ENCODE peak calls at places on chromosomes 2 and 18, in ten cellular contexts. One of them, this sample, is unnamed.

GRCh38 chr18:13726972-13727331 is 479 bp downstream of the RNMT start:
- DNase-seq in ovary: peak
- DNase-seq in adrenal gland: peak
- DNase-seq in HCT116: no peak
- DNase-seq in A549: peak
- DNase-seq in body of pancreas: peak
- DNase-seq in thyroid gland: peak
- DNase-seq in lower leg skin: peak
- DNase-seq in IMR-90: peak
- DNase-seq in tibial nerve: no peak
- DNase-seq in this sample: peak

GRCh38 chr18:8501044-8501443 is 108.2 kb upstream of the RAB12 start:
- DNase-seq in ovary: no peak
- DNase-seq in adrenal gland: no peak
- DNase-seq in HCT116: no peak
- DNase-seq in A549: no peak
- DNase-seq in body of pancreas: no peak
- DNase-seq in thyroid gland: peak
- DNase-seq in lower leg skin: no peak
- DNase-seq in IMR-90: no peak
- DNase-seq in tibial nerve: no peak
- DNase-seq in this sample: no peak

GRCh38 chr2:100137318-100137717 is 5.1 kb downstream of the AFF3 start:
- DNase-seq in ovary: no peak
- DNase-seq in adrenal gland: no peak
- DNase-seq in HCT116: no peak
- DNase-seq in A549: no peak
- DNase-seq in body of pancreas: no peak
- DNase-seq in thyroid gland: no peak
- DNase-seq in lower leg skin: no peak
- DNase-seq in IMR-90: no peak
- DNase-seq in tibial nerve: no peak
- DNase-seq in this sample: no peak

GRCh38 chr2:23926289-23926749 is 604 bp downstream of the ATAD2B start:
- DNase-seq in ovary: peak
- DNase-seq in adrenal gland: peak
- DNase-seq in HCT116: no peak
- DNase-seq in A549: peak
- DNase-seq in body of pancreas: peak
- DNase-seq in thyroid gland: peak
- DNase-seq in lower leg skin: peak
- DNase-seq in IMR-90: no peak
- DNase-seq in tibial nerve: no peak
- DNase-seq in this sample: no peak

GRCh38 chr2:170005702-170006101 is 172.2 kb upstream of the MYO3B start:
- DNase-seq in ovary: no peak
- DNase-seq in adrenal gland: no peak
- DNase-seq in HCT116: no peak
- DNase-seq in A549: no peak
- DNase-seq in body of pancreas: no peak
- DNase-seq in thyroid gland: no peak
- DNase-seq in lower leg skin: no peak
- DNase-seq in IMR-90: no peak
- DNase-seq in tibial nerve: no peak
- DNase-seq in this sample: no peak

GRCh38 chr2:185833864-185834263 is 95.3 kb downstream of the FSIP2 start:
- DNase-seq in ovary: no peak
- DNase-seq in adrenal gland: no peak
- DNase-seq in HCT116: no peak
- DNase-seq in A549: no peak
- DNase-seq in body of pancreas: no peak
- DNase-seq in thyroid gland: no peak
- DNase-seq in lower leg skin: no peak
- DNase-seq in IMR-90: no peak
- DNase-seq in tibial nerve: no peak
- DNase-seq in this sample: no peak

GRCh38 chr2:172461591-172462392 is 34.4 kb downstream of the ITGA6 start:
- DNase-seq in ovary: peak
- DNase-seq in adrenal gland: peak
- DNase-seq in HCT116: no peak
- DNase-seq in A549: peak
- DNase-seq in body of pancreas: peak
- DNase-seq in thyroid gland: peak
- DNase-seq in lower leg skin: no peak
- DNase-seq in IMR-90: peak
- DNase-seq in tibial nerve: no peak
- DNase-seq in this sample: no peak

GRCh38 chr18:78239090-78239457 is 740.5 kb upstream of the SALL3 start:
- DNase-seq in ovary: no peak
- DNase-seq in adrenal gland: no peak
- DNase-seq in HCT116: no peak
- DNase-seq in A549: no peak
- DNase-seq in body of pancreas: no peak
- DNase-seq in thyroid gland: no peak
- DNase-seq in lower leg skin: no peak
- DNase-seq in IMR-90: no peak
- DNase-seq in tibial nerve: no peak
- DNase-seq in this sample: no peak

GRCh38 chr18:1436199-1436598 is 531.5 kb downstream of the ADCYAP1 start:
- DNase-seq in ovary: no peak
- DNase-seq in adrenal gland: no peak
- DNase-seq in HCT116: no peak
- DNase-seq in A549: no peak
- DNase-seq in body of pancreas: no peak
- DNase-seq in thyroid gland: no peak
- DNase-seq in lower leg skin: no peak
- DNase-seq in IMR-90: no peak
- DNase-seq in tibial nerve: no peak
- DNase-seq in this sample: no peak

GRCh38 chr18:22466608-22467390 is 49.1 kb upstream of the CTAGE1 start:
- DNase-seq in ovary: no peak
- DNase-seq in adrenal gland: no peak
- DNase-seq in HCT116: peak
- DNase-seq in A549: peak
- DNase-seq in body of pancreas: no peak
- DNase-seq in thyroid gland: peak
- DNase-seq in lower leg skin: no peak
- DNase-seq in IMR-90: peak
- DNase-seq in tibial nerve: no peak
- DNase-seq in this sample: no peak

GRCh38 chr2:75604479-75604878 is 42.1 kb upstream of the MRPL19 start:
- DNase-seq in ovary: no peak
- DNase-seq in adrenal gland: no peak
- DNase-seq in HCT116: no peak
- DNase-seq in A549: no peak
- DNase-seq in body of pancreas: no peak
- DNase-seq in thyroid gland: peak
- DNase-seq in lower leg skin: no peak
- DNase-seq in IMR-90: peak
- DNase-seq in tibial nerve: no peak
- DNase-seq in this sample: no peak

GRCh38 chr2:20077411-20077940 is 26.0 kb upstream of the LAPTM4A start:
- DNase-seq in ovary: no peak
- DNase-seq in adrenal gland: no peak
- DNase-seq in HCT116: no peak
- DNase-seq in A549: no peak
- DNase-seq in body of pancreas: no peak
- DNase-seq in thyroid gland: no peak
- DNase-seq in lower leg skin: no peak
- DNase-seq in IMR-90: no peak
- DNase-seq in tibial nerve: no peak
- DNase-seq in this sample: no peak

DNA sequence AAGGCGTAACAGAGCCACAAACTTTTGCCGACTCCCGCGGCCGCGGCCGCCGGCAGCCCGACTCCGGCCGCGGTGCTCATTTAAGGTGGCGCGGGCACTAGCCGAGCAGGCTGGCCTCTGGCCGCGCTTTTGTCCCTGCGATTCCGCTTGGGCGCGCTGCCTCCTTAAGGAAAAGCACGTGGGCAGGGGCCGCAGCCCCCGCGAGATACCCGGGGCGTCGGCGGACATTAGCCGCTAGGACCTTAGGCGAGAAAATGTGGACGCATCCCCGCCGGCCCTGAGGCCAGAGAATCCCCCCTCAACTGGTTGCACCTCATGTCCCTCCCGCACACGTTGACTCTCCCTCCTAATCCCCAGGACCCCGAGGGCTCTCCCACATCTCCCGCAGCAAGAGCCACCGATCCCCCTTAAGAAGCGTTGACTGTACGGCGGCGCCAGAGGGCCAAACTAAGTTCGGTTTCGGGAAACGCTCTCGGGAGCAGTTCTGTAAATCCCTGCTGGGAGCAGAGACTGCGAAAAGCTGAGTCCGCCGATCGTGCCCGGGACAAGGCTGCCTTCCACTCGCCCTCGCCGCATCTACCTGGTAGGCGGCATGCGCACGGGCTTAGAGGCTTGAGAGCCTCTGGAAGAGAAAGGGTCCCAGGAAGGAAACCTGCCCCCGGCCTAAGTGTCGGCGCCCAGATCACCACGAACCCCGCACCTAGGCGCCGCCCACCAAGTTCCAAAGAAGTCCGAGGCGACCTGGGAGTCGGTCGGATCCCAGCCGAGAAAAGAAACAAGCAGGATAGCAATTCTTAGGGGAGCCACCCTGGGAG is 1.8 kb upstream of the SATB2 start:
- DNase-seq in ovary: peak
- DNase-seq in adrenal gland: peak
- DNase-seq in HCT116: peak
- DNase-seq in A549: peak
- DNase-seq in body of pancreas: peak
- DNase-seq in thyroid gland: peak
- DNase-seq in lower leg skin: peak
- DNase-seq in IMR-90: peak
- DNase-seq in tibial nerve: peak
- DNase-seq in this sample: peak
- TF ChIP-seq POLR2A in ovary: no peak
- TF ChIP-seq POLR2A in adrenal gland: no peak
- TF ChIP-seq POLR2A in HCT116: no peak
- TF ChIP-seq POLR2A in A549: peak
- TF ChIP-seq POLR2A in body of pancreas: no peak
- TF ChIP-seq POLR2A in thyroid gland: no peak
- TF ChIP-seq POLR2A in lower leg skin: no peak
- TF ChIP-seq POLR2A in IMR-90: no peak
- TF ChIP-seq POLR2A in tibial nerve: no peak
- TF ChIP-seq POLR2A in this sample: peak

GRCh38 chr2:131488306-131489205 is 3.6 kb downstream of the MZT2A start:
- DNase-seq in ovary: no peak
- DNase-seq in adrenal gland: no peak
- DNase-seq in HCT116: no peak
- DNase-seq in A549: no peak
- DNase-seq in body of pancreas: no peak
- DNase-seq in thyroid gland: peak
- DNase-seq in lower leg skin: no peak
- DNase-seq in IMR-90: no peak
- DNase-seq in tibial nerve: no peak
- DNase-seq in this sample: no peak

GRCh38 chr2:131493199-131494018 is 1.2 kb upstream of the MZT2A start:
- DNase-seq in ovary: no peak
- DNase-seq in adrenal gland: no peak
- DNase-seq in HCT116: no peak
- DNase-seq in A549: no peak
- DNase-seq in body of pancreas: no peak
- DNase-seq in thyroid gland: peak
- DNase-seq in lower leg skin: no peak
- DNase-seq in IMR-90: no peak
- DNase-seq in tibial nerve: no peak
- DNase-seq in this sample: no peak

GRCh38 chr2:131492418-131493198 is 411 bp upstream of the MZT2A start:
- DNase-seq in ovary: peak
- DNase-seq in adrenal gland: peak
- DNase-seq in HCT116: peak
- DNase-seq in A549: peak
- DNase-seq in body of pancreas: peak
- DNase-seq in thyroid gland: peak
- DNase-seq in lower leg skin: peak
- DNase-seq in IMR-90: peak
- DNase-seq in tibial nerve: peak
- DNase-seq in this sample: peak
- TF ChIP-seq POLR2A in ovary: peak
- TF ChIP-seq POLR2A in adrenal gland: no peak
- TF ChIP-seq POLR2A in HCT116: no peak
- TF ChIP-seq POLR2A in A549: peak
- TF ChIP-seq POLR2A in body of pancreas: peak
- TF ChIP-seq POLR2A in thyroid gland: peak
- TF ChIP-seq POLR2A in lower leg skin: no peak
- TF ChIP-seq POLR2A in IMR-90: no peak
- TF ChIP-seq POLR2A in tibial nerve: no peak
- TF ChIP-seq POLR2A in this sample: peak

GRCh38 chr2:27735263-27735904 is 36.1 kb upstream of the MRPL33 start:
- DNase-seq in ovary: peak
- DNase-seq in adrenal gland: peak
- DNase-seq in HCT116: no peak
- DNase-seq in A549: no peak
- DNase-seq in body of pancreas: peak
- DNase-seq in thyroid gland: peak
- DNase-seq in lower leg skin: peak
- DNase-seq in IMR-90: peak
- DNase-seq in tibial nerve: peak
- DNase-seq in this sample: peak
- TF ChIP-seq POLR2A in ovary: peak
- TF ChIP-seq POLR2A in adrenal gland: peak
- TF ChIP-seq POLR2A in HCT116: no peak
- TF ChIP-seq POLR2A in A549: no peak
- TF ChIP-seq POLR2A in body of pancreas: peak
- TF ChIP-seq POLR2A in thyroid gland: peak
- TF ChIP-seq POLR2A in lower leg skin: no peak
- TF ChIP-seq POLR2A in IMR-90: no peak
- TF ChIP-seq POLR2A in tibial nerve: no peak
- TF ChIP-seq POLR2A in this sample: peak

GRCh38 chr2:217901400-217901799 is 101.4 kb downstream of the TNS1 start:
- DNase-seq in ovary: no peak
- DNase-seq in adrenal gland: no peak
- DNase-seq in HCT116: no peak
- DNase-seq in A549: no peak
- DNase-seq in body of pancreas: no peak
- DNase-seq in thyroid gland: no peak
- DNase-seq in lower leg skin: no peak
- DNase-seq in IMR-90: no peak
- DNase-seq in tibial nerve: no peak
- DNase-seq in this sample: no peak

GRCh38 chr2:217903142-217903858 is 99.5 kb downstream of the TNS1 start:
- DNase-seq in ovary: no peak
- DNase-seq in adrenal gland: peak
- DNase-seq in HCT116: no peak
- DNase-seq in A549: no peak
- DNase-seq in body of pancreas: no peak
- DNase-seq in thyroid gland: no peak
- DNase-seq in lower leg skin: no peak
- DNase-seq in IMR-90: no peak
- DNase-seq in tibial nerve: no peak
- DNase-seq in this sample: no peak

GRCh38 chr2:217903859-217904613 is 98.8 kb downstream of the TNS1 start:
- DNase-seq in ovary: peak
- DNase-seq in adrenal gland: peak
- DNase-seq in HCT116: no peak
- DNase-seq in A549: no peak
- DNase-seq in body of pancreas: peak
- DNase-seq in thyroid gland: peak
- DNase-seq in lower leg skin: peak
- DNase-seq in IMR-90: peak
- DNase-seq in tibial nerve: peak
- DNase-seq in this sample: no peak

GRCh38 chr2:217901826-217902225 is 101.0 kb downstream of the TNS1 start:
- DNase-seq in ovary: no peak
- DNase-seq in adrenal gland: peak
- DNase-seq in HCT116: no peak
- DNase-seq in A549: peak
- DNase-seq in body of pancreas: no peak
- DNase-seq in thyroid gland: peak
- DNase-seq in lower leg skin: no peak
- DNase-seq in IMR-90: peak
- DNase-seq in tibial nerve: no peak
- DNase-seq in this sample: no peak

GRCh38 chr2:217902281-217903141 is 100.3 kb downstream of the TNS1 start:
- DNase-seq in ovary: peak
- DNase-seq in adrenal gland: peak
- DNase-seq in HCT116: no peak
- DNase-seq in A549: peak
- DNase-seq in body of pancreas: peak
- DNase-seq in thyroid gland: peak
- DNase-seq in lower leg skin: peak
- DNase-seq in IMR-90: peak
- DNase-seq in tibial nerve: peak
- DNase-seq in this sample: no peak
- TF ChIP-seq POLR2A in ovary: no peak
- TF ChIP-seq POLR2A in adrenal gland: no peak
- TF ChIP-seq POLR2A in HCT116: no peak
- TF ChIP-seq POLR2A in A549: no peak
- TF ChIP-seq POLR2A in body of pancreas: no peak
- TF ChIP-seq POLR2A in thyroid gland: peak
- TF ChIP-seq POLR2A in lower leg skin: no peak
- TF ChIP-seq POLR2A in IMR-90: peak
- TF ChIP-seq POLR2A in tibial nerve: no peak
- TF ChIP-seq POLR2A in this sample: no peak

This sample was measured in H54.